ENCODE peak calls at places on chromosome 9, in five cellular contexts. W is effector memory CD4-positive, alpha-beta T cell; J is upper lobe of right lung; S is tibial nerve; N is ovary. R is an unnamed sample. For H3K27me3, the result is how much of the 10 kb centered on the place peaks cover.

GRCh38 chr9:117400131-117400530 is 14.7 kb downstream of the ASTN2 start:
- DNase-seq in S (no peak), J (no peak), N (no peak), W (no peak), R (no peak)

GRCh38 chr9:69831621-69832020 is 11.0 kb downstream of the CFAP95 start:
- DNase-seq in J (no peak), W (no peak), S (no peak), N (no peak), R (no peak)

GRCh38 chr9:125150349-125151245 is 7.3 kb upstream of the SCAI start:
- DNase-seq in W (no peak), N (no peak), J (no peak), S (no peak), R (no peak)

GRCh38 chr9:82242285-82242963 is 253.9 kb downstream of the SPATA31D1 start:
- DNase-seq in J (no peak), W (no peak), S (no peak), N (no peak), R (no peak)

GRCh38 chr9:127033059-127033458 is 89.4 kb downstream of the ANGPTL2 start:
- DNase-seq in J (no peak), W (no peak), N (no peak), S (no peak), R (no peak)

GRCh38 chr9:138071292-138071691 is 193.7 kb downstream of the CACNA1B start:
- DNase-seq in W (no peak), N (no peak), S (no peak), J (peak), R (no peak)

GRCh38 chr9:136219276-136219675 is 14.3 kb upstream of the LHX3 start:
- DNase-seq in W (no peak), S (no peak), J (no peak), N (no peak), R (no peak)

GRCh38 chr9:86720893-86721698 is 226.2 kb downstream of the GAS1 start:
- DNase-seq in N (no peak), W (no peak), J (no peak), S (no peak), R (no peak)

GRCh38 chr9:2764371-2764770 is 47.1 kb downstream of the KCNV2 start:
- DNase-seq in W (no peak), N (no peak), J (no peak), S (no peak), R (no peak)

GRCh38 chr9:113707953-113708695 is 168.0 kb upstream of the ZNF618 start:
- DNase-seq in N (no peak), S (no peak), W (no peak), J (no peak), R (no peak)

GRCh38 chr9:19828586-19828985 is 39.7 kb upstream of the SLC24A2 start:
- DNase-seq in W (no peak), J (no peak), S (no peak), N (no peak), R (no peak)

GRCh38 chr9:14207352-14207995 is 106.5 kb downstream of the NFIB start:
- DNase-seq in W (no peak), N (no peak), S (no peak), J (no peak), R (no peak)

GRCh38 chr9:104575451-104575850 is 6.5 kb downstream of the OR13C8 start:
- DNase-seq in W (no peak), N (no peak), J (no peak), S (no peak), R (no peak)

GRCh38 chr9:68779558-68780376 is 74.7 kb downstream of the PIP5K1B start:
- DNase-seq in N (peak), J (peak), S (peak), W (peak), R (peak)

GRCh38 chr9:69157751-69158466 is 16.2 kb upstream of the TJP2 start:
- DNase-seq in W (no peak), J (no peak), N (no peak), S (no peak), R (peak)

GRCh38 chr9:133129001-133129799 is 8.2 kb upstream of the RALGDS start:
- DNase-seq in N (no peak), J (no peak), W (no peak), S (no peak), R (no peak)

GRCh38 chr9:133125706-133126696 is 5.0 kb upstream of the RALGDS start:
- DNase-seq in N (peak), S (no peak), W (no peak), J (peak), R (no peak)

GRCh38 chr9:133127340-133127981 is 6.4 kb upstream of the RALGDS start:
- DNase-seq in S (no peak), J (peak), N (no peak), W (peak), R (no peak)

GRCh38 chr9:133128152-133128551 is 7.1 kb upstream of the RALGDS start:
- DNase-seq in J (no peak), W (no peak), N (no peak), S (no peak), R (no peak)

GRCh38 chr9:133126697-133127339 is 5.8 kb upstream of the RALGDS start:
- DNase-seq in S (no peak), W (no peak), N (peak), J (no peak), R (no peak)
- H3K27ac ChIP-seq in S (peak), W (peak), N (no peak), J (peak), R (no peak)

DNA sequence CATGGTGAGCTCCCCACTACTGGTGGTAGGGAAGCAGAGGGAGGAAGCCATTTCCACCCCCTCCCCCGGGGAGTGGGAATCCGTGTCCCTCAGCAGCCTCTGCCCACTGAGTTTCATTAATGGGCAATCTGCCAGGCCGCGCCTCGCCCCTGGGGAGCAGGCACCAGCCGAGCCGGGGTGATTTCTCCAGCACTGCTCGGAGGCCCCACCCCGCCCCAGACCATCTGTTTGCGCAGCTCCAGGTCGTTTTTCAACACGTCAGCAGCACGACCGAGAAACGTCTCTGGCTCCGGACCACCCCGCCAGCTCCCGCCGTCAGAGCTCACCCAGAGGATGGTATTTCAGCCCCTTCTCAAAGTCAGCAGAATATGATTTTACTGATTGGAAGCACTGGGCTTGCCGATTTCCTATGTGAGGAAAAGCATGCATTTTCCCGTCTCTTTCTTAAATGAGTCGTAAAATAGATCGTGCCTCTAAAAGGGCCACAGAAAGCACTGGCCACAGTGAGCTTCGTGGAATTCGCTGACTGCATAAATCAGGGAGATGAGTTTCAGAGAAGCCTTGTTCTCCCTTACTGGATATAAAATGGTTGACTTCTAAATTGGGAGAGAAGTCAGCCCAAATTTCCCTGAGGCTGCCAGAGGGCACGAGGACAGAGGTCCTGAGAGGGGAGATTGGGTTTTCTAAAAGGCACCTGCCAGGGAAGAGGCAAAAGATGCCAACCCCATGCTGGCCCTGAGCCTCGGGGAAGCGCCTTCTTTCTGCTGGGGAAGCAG is 47.0 kb downstream of the OLFM1 start:
- DNase-seq in J (no peak), S (no peak), N (no peak), W (no peak), R (peak)
- H3K27me3 ChIP-seq in J (under half), S (under half), N (under half), W (under half), R (under half)

DNA sequence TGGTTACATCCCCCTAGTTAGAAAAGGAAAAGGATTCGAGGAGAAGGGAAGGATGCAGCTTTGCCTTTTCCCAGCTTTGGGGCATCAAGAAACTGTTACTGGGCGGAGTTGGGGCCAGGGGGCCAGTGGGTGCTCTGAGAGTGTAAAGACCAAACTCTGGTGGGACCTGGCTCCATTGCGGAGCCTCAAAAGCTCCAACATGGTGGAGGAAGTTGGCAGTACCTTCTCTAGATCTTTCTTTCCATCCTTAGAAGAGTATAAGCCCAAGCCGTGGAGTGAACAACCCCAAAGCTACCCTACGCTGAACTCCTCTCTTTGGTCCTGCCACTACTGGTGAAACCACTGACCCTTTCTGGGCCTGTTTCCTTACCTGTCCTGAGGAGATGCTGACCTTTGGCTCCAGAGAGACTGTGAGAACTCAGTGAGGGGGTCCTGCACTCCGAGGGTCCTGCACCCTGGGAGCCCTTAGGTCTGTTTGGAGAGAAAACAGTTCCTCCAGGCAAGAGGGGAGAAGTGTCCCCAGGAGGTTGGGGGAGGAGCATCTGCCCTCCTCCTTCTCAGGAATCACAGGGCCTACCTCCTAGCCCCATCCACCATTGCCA is 1.1 kb upstream of the BARX1 start:
- DNase-seq in W (no peak), N (no peak), S (no peak), J (no peak), R (no peak)
- H3K4me3 ChIP-seq in W (no peak), N (no peak), S (no peak), J (no peak), R (no peak)

GRCh38 chr9:7982907-7983306 is 183.3 kb upstream of the DMAC1 start:
- DNase-seq in S (no peak), N (no peak), W (no peak), J (no peak), R (no peak)
- H3K27ac ChIP-seq in S (no peak), N (no peak), W (no peak), J (no peak), R (no peak)

GRCh38 chr9:134951461-134951860 is 33.7 kb upstream of the FCN1 start:
- DNase-seq in S (no peak), W (no peak), N (no peak), J (peak), R (no peak)
- H3K27me3 ChIP-seq in S (under half), W (under half), N (under half), J (under half), R (under half)

DNA sequence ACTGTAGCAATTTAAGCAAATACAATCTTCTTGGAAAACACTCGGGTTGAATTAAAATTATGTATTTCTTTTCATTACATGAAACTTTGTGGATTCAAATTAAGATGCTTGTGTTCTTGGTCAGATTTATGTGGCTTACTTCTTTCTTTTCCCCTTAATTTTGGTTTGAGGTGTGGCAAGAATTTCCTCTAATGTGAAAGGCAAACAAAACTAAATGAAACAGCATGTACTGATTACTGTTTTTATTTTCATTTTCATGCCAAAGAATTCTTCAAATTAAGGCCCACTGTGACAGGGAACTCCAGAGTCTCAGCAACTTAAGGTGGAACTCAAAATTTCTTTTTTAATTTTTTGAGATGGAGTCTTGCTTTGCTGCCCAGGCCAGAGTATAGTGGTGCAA is at the start of gene OMD:
- DNase-seq in S (no peak), J (no peak), W (no peak), N (no peak), R (no peak)
- H3K4me3 ChIP-seq in S (peak), J (peak), W (no peak), N (peak), R (no peak)

GRCh38 chr9:77989437-77989836 is 42.2 kb downstream of the GNAQ start:
- DNase-seq in N (no peak), J (no peak), W (no peak), S (no peak), R (no peak)

GRCh38 chr9:77987880-77988525 is 43.6 kb downstream of the GNAQ start:
- DNase-seq in W (no peak), S (no peak), N (no peak), J (no peak), R (no peak)

GRCh38 chr9:77987104-77987656 is 44.4 kb downstream of the GNAQ start:
- DNase-seq in W (no peak), J (no peak), N (no peak), S (no peak), R (no peak)

GRCh38 chr9:77982985-77983662 is 48.5 kb downstream of the GNAQ start:
- DNase-seq in N (no peak), S (no peak), J (no peak), W (no peak), R (no peak)

DNA sequence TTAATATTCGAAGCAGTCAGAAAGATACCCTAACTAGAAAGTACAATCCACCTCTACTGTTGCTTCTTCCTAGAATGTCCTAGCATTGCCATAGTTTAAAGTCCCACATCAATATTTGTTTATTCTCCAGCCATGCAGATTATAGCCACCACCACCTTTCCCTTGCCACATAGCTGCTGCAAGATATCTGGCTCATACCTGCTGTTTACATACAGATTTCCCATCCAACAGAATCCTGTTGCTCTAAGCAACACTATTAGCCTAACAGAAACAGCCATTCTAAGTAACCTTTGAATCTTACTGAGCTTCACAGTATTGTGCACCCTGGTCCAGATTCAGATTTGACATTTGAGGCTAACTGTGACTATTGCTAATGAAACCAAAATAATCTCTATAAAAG is 45.6 kb downstream of the GNAQ start:
- DNase-seq in J (no peak), W (no peak), S (no peak), N (no peak), R (no peak)
- H3K27ac ChIP-seq in J (no peak), W (no peak), S (no peak), N (no peak), R (no peak)